ENCODE peak calls at places on chromosomes 1 and 21, in five cellular contexts. One of them, this sample, is unnamed.

GRCh38 chr1:66438062-66438970 is 95.6 kb upstream of the SGIP1 start:
- DNase-seq in K562: no peak
- DNase-seq in H1: no peak
- DNase-seq in HepG2: no peak
- DNase-seq in GM12878: no peak
- DNase-seq in this sample: no peak

GRCh38 chr1:163035791-163036249 is 33.3 kb upstream of the RGS4 start:
- DNase-seq in K562: no peak
- DNase-seq in H1: no peak
- DNase-seq in HepG2: no peak
- DNase-seq in GM12878: no peak
- DNase-seq in this sample: peak; percentile 60

GRCh38 chr1:1777950-1778826 is at the start of gene NADK:
- DNase-seq in K562: peak; percentile 94
- DNase-seq in H1: peak; percentile 79
- DNase-seq in HepG2: no peak
- DNase-seq in GM12878: no peak
- DNase-seq in this sample: peak; percentile 16

GRCh38 chr1:19169642-19170041 is 40.4 kb downstream of the UBR4 start:
- DNase-seq in K562: peak; percentile 44
- DNase-seq in H1: no peak
- DNase-seq in HepG2: no peak
- DNase-seq in GM12878: peak; percentile 55
- DNase-seq in this sample: no peak

GRCh38 chr1:172845371-172845770 is 186.5 kb downstream of the FASLG start:
- DNase-seq in K562: no peak
- DNase-seq in H1: no peak
- DNase-seq in HepG2: no peak
- DNase-seq in GM12878: no peak
- DNase-seq in this sample: no peak

GRCh38 chr1:220727523-220727922 is 20.6 kb upstream of the MTARC2 start:
- DNase-seq in K562: no peak
- DNase-seq in H1: no peak
- DNase-seq in HepG2: no peak
- DNase-seq in GM12878: no peak
- DNase-seq in this sample: no peak

GRCh38 chr1:14017531-14017961 is 317.6 kb downstream of the PRDM2 start:
- DNase-seq in K562: no peak
- DNase-seq in H1: no peak
- DNase-seq in HepG2: no peak
- DNase-seq in GM12878: no peak
- DNase-seq in this sample: no peak

GRCh38 chr1:183918589-183918988 is 113.7 kb downstream of the RGL1 start:
- DNase-seq in K562: no peak
- DNase-seq in H1: no peak
- DNase-seq in HepG2: no peak
- DNase-seq in GM12878: no peak
- DNase-seq in this sample: no peak

GRCh38 chr21:36704958-36705678 is 6.2 kb downstream of the SIM2 start:
- DNase-seq in K562: no peak
- DNase-seq in H1: peak; percentile 73
- DNase-seq in HepG2: no peak
- DNase-seq in GM12878: no peak
- DNase-seq in this sample: no peak

GRCh38 chr21:45850181-45850580 is 131.4 kb upstream of the COL6A1 start:
- DNase-seq in K562: no peak
- DNase-seq in H1: no peak
- DNase-seq in HepG2: no peak
- DNase-seq in GM12878: no peak
- DNase-seq in this sample: no peak

GRCh38 chr21:31559368-31560119 is 99.9 kb upstream of the SOD1 start:
- DNase-seq in K562: no peak
- DNase-seq in H1: peak; percentile 99
- DNase-seq in HepG2: no peak
- DNase-seq in GM12878: peak; percentile 57
- DNase-seq in this sample: peak; percentile 86

GRCh38 chr21:31558839-31559367 is 100.6 kb upstream of the SOD1 start:
- DNase-seq in K562: no peak
- DNase-seq in H1: peak; percentile 94
- DNase-seq in HepG2: no peak
- DNase-seq in GM12878: peak; percentile 54
- DNase-seq in this sample: peak; percentile 80

GRCh38 chr21:31557956-31558838 is 101.3 kb upstream of the SOD1 start:
- DNase-seq in K562: no peak
- DNase-seq in H1: peak; percentile 83
- DNase-seq in HepG2: no peak
- DNase-seq in GM12878: no peak
- DNase-seq in this sample: no peak

GRCh38 chr21:31557421-31557955 is 102.0 kb upstream of the SOD1 start:
- DNase-seq in K562: no peak
- DNase-seq in H1: peak; percentile 69
- DNase-seq in HepG2: no peak
- DNase-seq in GM12878: no peak
- DNase-seq in this sample: no peak

GRCh38 chr21:31560479-31560878 is 99.0 kb upstream of the SOD1 start:
- DNase-seq in K562: no peak
- DNase-seq in H1: no peak
- DNase-seq in HepG2: no peak
- DNase-seq in GM12878: no peak
- DNase-seq in this sample: no peak
- H3K4me3 ChIP-seq in K562: no peak overlapping the region
- H3K4me3 ChIP-seq in H1: peak overlapping the region; percentile 91
- H3K4me3 ChIP-seq in HepG2: no peak overlapping the region
- H3K4me3 ChIP-seq in GM12878: no peak overlapping the region
- H3K4me3 ChIP-seq in this sample: peak overlapping the region; percentile 65

DNA sequence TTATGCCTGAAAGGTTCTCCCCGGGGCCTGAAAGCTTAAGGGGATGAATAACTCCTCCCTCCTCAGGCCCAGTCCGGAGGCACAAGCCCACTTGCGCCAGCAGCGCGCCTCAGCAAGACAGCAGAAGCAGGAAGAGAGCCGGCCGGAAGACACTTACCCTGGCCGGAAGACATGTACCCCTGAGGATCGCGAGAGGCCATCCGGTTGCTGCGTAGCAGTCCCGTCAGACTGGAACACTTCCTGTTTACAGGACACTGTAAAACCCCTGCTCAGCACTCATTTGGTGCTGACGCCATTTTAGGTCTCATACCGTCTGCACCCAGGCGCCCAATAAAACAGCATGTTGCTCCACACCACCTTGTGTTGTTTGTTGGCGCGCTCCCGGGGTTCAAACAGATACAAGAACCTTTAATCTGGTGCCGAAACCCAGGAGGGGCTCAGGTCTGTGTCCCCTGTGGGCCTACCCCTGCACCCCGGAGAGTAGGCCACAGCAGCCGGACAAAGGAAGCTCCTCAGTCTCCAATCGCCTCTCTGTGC is 30.3 kb downstream of the VN1R5 start:
- DNase-seq in K562: no peak
- DNase-seq in H1: peak; percentile 37
- DNase-seq in HepG2: no peak
- DNase-seq in GM12878: no peak
- DNase-seq in this sample: no peak
- TF ChIP-seq ATF3 in K562: no peak
- TF ChIP-seq ATF3 in H1: no peak
- TF ChIP-seq ATF3 in HepG2: no peak
- TF ChIP-seq ATF3 in GM12878: no peak
- TF ChIP-seq ATF3 in this sample: no peak

DNA sequence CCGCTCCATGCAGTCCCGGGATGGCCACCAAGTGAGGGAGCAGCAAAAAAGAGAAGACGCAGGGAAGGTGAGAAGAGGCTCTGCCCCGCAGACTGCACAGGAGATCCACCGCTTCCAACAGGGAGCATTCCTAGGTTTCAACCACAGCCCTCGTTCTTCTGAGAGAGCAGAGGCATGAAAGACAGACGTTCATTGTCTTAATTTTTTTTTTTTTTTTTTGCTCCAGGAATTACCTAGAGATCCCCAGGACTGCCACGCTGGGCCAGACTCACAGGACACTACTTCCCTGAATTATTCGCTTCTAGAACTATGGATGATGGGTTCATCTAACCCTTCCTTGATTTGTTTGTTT is 33.2 kb upstream of the VASH2 start:
- DNase-seq in K562: no peak
- DNase-seq in H1: no peak
- DNase-seq in HepG2: no peak
- DNase-seq in GM12878: no peak
- DNase-seq in this sample: no peak
- H3K4me3 ChIP-seq in K562: no peak overlapping the region
- H3K4me3 ChIP-seq in H1: peak overlapping the region; percentile 39
- H3K4me3 ChIP-seq in HepG2: peak overlapping the region; percentile 52
- H3K4me3 ChIP-seq in GM12878: no peak overlapping the region
- H3K4me3 ChIP-seq in this sample: no peak overlapping the region

DNA sequence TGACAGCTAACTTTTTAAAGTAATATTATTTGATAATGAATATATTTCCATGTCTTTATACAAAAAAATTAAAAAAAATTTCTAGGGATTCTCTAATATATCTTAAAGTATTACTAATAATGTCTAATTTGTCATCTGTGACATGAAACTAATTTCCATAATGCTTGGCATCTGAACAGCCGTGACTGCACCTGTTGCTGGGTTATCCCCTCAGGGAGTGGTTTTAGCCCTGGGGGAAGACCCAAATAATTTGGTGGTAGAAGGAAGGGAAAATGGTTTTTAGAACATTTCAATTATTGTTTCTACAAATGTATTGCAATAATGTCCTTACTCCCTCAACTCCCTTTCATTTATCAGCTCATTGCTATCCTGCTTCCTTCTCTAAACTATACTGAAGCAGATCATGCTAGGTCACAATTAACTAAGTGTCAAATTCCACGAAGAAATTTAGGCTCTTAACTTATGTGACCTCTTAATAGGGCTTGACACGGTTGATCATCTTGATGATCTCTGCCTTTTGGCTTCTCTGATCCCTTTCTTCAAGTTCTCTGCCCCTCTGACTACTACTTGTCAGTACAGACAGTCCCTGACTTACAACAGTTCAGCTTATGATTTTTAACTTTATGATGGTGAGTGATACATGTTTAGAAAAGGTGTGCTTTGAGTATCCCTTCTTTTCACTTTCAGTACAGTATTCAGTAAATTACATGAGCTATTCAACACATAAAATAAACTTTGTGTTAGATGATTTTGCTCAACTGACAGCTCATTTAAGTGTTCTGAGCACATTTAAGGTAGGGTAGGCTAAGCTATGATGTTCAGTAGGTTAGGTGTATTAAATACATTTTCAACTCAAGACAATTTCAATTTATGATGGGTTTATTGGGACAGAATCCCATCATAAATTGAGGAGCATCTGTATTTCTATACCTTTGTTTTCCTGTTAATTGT is 26.4 kb upstream of the DPH5 start:
- DNase-seq in K562: no peak
- DNase-seq in H1: no peak
- DNase-seq in HepG2: no peak
- DNase-seq in GM12878: no peak
- DNase-seq in this sample: no peak
- TF ChIP-seq ATF3 in K562: no peak
- TF ChIP-seq ATF3 in H1: no peak
- TF ChIP-seq ATF3 in HepG2: no peak
- TF ChIP-seq ATF3 in GM12878: no peak
- TF ChIP-seq ATF3 in this sample: no peak

This sample was measured in HCT116.